ENCODE peak calls at places on chromosomes 1 and 21, in four cellular contexts. Z, L, Y and V are unnamed samples.

GRCh38 chr1:86487131-86487804 is 18.5 kb downstream of the CLCA1 start:
- DNase-seq in Z (no peak), L (no peak), Y (peak), V (no peak)

GRCh38 chr1:102776074-102776473 is 332.2 kb downstream of the COL11A1 start:
- DNase-seq in Z (no peak), L (no peak), Y (no peak), V (no peak)

GRCh38 chr1:231636157-231636556 is 9.6 kb downstream of the DISC1 start:
- DNase-seq in Z (no peak), L (no peak), Y (no peak), V (no peak)

GRCh38 chr1:185917646-185918045 is 183.5 kb downstream of the HMCN1 start:
- DNase-seq in Z (no peak), L (peak), Y (peak), V (no peak)

GRCh38 chr1:160407819-160408801 is 7.7 kb downstream of the VANGL2 start:
- DNase-seq in Z (no peak), L (no peak), Y (no peak), V (no peak)

GRCh38 chr1:226690460-226690982 is 48.6 kb downstream of the ITPKB start:
- DNase-seq in Z (no peak), L (no peak), Y (no peak), V (no peak)

GRCh38 chr1:42368096-42368795 is 12.3 kb upstream of the RIMKLA start:
- DNase-seq in Z (no peak), L (no peak), Y (no peak), V (no peak)

GRCh38 chr1:244837597-244838258 is 2.3 kb downstream of the COX20 start:
- DNase-seq in Z (no peak), L (peak), Y (no peak), V (no peak)

GRCh38 chr1:150259217-150259616 is 1.6 kb downstream of the CA14 start:
- DNase-seq in Z (no peak), L (no peak), Y (no peak), V (no peak)

GRCh38 chr1:9013824-9014223 is 12.4 kb downstream of the SLC2A7 start:
- DNase-seq in Z (no peak), L (no peak), Y (no peak), V (no peak)

GRCh38 chr1:150535511-150536281 is 13.5 kb upstream of the ADAMTSL4 start:
- DNase-seq in Z (no peak), L (no peak), Y (no peak), V (no peak)

GRCh38 chr1:145892486-145893087 is 6.9 kb upstream of the ANKRD35 start:
- DNase-seq in Z (no peak), L (peak), Y (peak), V (no peak)

GRCh38 chr1:172895050-172895460 is 155.7 kb downstream of the TNFSF18 start:
- DNase-seq in Z (no peak), L (no peak), Y (no peak), V (no peak)

GRCh38 chr1:6519935-6520621 is 28.6 kb upstream of the PLEKHG5 start:
- DNase-seq in Z (no peak), L (peak), Y (peak), V (no peak)

GRCh38 chr1:182056596-182057366 is 4.7 kb downstream of the ZNF648 start:
- DNase-seq in Z (no peak), L (no peak), Y (no peak), V (no peak)

GRCh38 chr1:202501281-202501680 is 152.8 kb downstream of the PPP1R12B start:
- DNase-seq in Z (peak), L (peak), Y (peak), V (no peak)

GRCh38 chr1:30615816-30616590 is 107.4 kb downstream of the MATN1 start:
- DNase-seq in Z (no peak), L (no peak), Y (no peak), V (peak)

GRCh38 chr1:62515055-62515454 is 78.2 kb downstream of the USP1 start:
- DNase-seq in Z (no peak), L (no peak), Y (no peak), V (no peak)

GRCh38 chr1:45802343-45803298 is 791 bp upstream of the MAST2 start:
- DNase-seq in Z (peak), L (peak), Y (peak), V (peak)

GRCh38 chr1:54995835-54996234 is 2.9 kb upstream of the BSND start:
- DNase-seq in Z (no peak), L (no peak), Y (no peak), V (no peak)

GRCh38 chr1:27526569-27527222 is 36.7 kb upstream of the WASF2 start:
- DNase-seq in Z (no peak), L (peak), Y (no peak), V (no peak)

GRCh38 chr1:194267021-194267420 is 1080.6 kb upstream of the B3GALT2 start:
- DNase-seq in Z (no peak), L (no peak), Y (no peak), V (no peak)

GRCh38 chr1:200473698-200474371 is 64.0 kb upstream of the ZNF281 start:
- DNase-seq in Z (no peak), L (no peak), Y (no peak), V (no peak)
- H3K27ac ChIP-seq in Z (no peak), L (no peak), Y (no peak), V (no peak)

GRCh38 chr21:38768385-38769071 is 37.2 kb upstream of the ETS2 start:
- DNase-seq in Z (no peak), L (no peak), Y (no peak), V (no peak)
- H3K27ac ChIP-seq in Z (peak), L (no peak), Y (no peak), V (peak)

GRCh38 chr1:89993541-89993940 is 1.4 kb upstream of the ZNF326 start:
- DNase-seq in Z (no peak), L (no peak), Y (no peak), V (no peak)
- H3K27ac ChIP-seq in Z (no peak), L (no peak), Y (no peak), V (no peak)

DNA sequence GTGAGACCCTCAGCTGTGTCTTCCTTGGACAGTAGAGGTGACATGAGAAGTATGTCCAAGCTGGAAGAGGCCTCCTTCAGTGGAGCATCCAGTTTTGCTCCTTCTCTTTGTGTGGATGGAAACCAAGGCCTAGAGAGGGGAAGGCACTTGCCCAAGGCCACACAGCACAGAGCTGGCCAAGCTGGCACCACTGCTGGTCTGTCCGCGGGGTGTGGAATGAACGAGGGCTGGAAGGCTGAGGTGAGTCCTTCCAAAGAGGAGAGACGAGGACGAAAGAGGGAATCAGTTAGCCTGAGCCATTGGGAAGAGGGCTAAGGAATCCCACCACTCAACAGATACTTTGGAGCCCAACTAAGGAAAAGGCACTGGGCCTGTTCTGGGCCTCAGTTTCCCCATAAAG is 27.8 kb upstream of the SELENON start:
- DNase-seq in Z (no peak), L (no peak), Y (no peak), V (no peak)
- H3K27ac ChIP-seq in Z (peak), L (no peak), Y (no peak), V (peak)

GRCh38 chr1:40926441-40926840 is 53.1 kb upstream of the CTPS1 start:
- DNase-seq in Z (no peak), L (no peak), Y (no peak), V (no peak)
- H3K27ac ChIP-seq in Z (no peak), L (no peak), Y (no peak), V (no peak)

GRCh38 chr1:162881590-162881989 is 20.6 kb upstream of the CCDC190 start:
- DNase-seq in Z (no peak), L (no peak), Y (no peak), V (no peak)
- H3K27ac ChIP-seq in Z (no peak), L (no peak), Y (no peak), V (no peak)

GRCh38 chr1:166305371-166305770 is 138.6 kb upstream of the FAM78B start:
- DNase-seq in Z (no peak), L (no peak), Y (no peak), V (no peak)
- H3K27ac ChIP-seq in Z (no peak), L (no peak), Y (no peak), V (no peak)

DNA sequence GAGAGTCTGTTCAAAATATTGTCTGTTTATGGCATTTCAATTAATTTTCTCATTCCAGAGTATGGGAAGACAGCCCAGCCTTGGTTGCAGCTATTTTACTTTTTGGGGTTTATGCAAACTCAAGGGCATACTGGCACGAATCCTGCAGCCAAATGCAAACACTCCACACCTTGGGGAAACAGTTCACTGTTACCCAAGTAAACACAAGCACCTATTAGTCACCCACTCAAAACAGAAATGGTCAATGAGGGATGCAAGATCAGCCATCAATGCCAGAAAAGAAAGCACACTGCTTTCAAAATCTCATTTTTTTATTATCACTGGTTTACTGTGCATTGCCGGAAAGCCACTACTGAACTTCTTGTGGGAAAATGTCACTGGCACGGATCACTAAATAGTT is 170.6 kb downstream of the RUNX1 start:
- DNase-seq in Z (no peak), L (no peak), Y (no peak), V (no peak)
- H3K27ac ChIP-seq in Z (peak), L (no peak), Y (no peak), V (no peak)